ENCODE peak calls at places on chromosomes 6 and 20, in ten cellular contexts. One of them, this sample, is unnamed.

GRCh38 chr6:29576056-29576455 is 8.9 kb upstream of the OR2H2 start:
- DNase-seq in prostate gland: no peak
- DNase-seq in CD8-positive, alpha-beta T cell: no peak
- DNase-seq in type B pancreatic cell: no peak
- DNase-seq in upper lobe of left lung: no peak
- DNase-seq in ovary: no peak
- DNase-seq in HL-60: no peak
- DNase-seq in neural crest cell: no peak
- DNase-seq in GM10248: no peak
- DNase-seq in B cell: no peak
- DNase-seq in this sample: no peak

GRCh38 chr6:36743032-36743431 is 45.4 kb downstream of the RAB44 start:
- DNase-seq in GM10248: no peak
- DNase-seq in prostate gland: no peak
- DNase-seq in neural crest cell: no peak
- DNase-seq in type B pancreatic cell: no peak
- DNase-seq in HL-60: no peak
- DNase-seq in B cell: no peak
- DNase-seq in ovary: no peak
- DNase-seq in upper lobe of left lung: no peak
- DNase-seq in CD8-positive, alpha-beta T cell: no peak
- DNase-seq in this sample: no peak

GRCh38 chr6:169165561-169166300 is 87.9 kb downstream of the THBS2 start:
- DNase-seq in GM10248: no peak
- DNase-seq in prostate gland: no peak
- DNase-seq in type B pancreatic cell: no peak
- DNase-seq in ovary: no peak
- DNase-seq in HL-60: no peak
- DNase-seq in B cell: no peak
- DNase-seq in neural crest cell: no peak
- DNase-seq in CD8-positive, alpha-beta T cell: no peak
- DNase-seq in upper lobe of left lung: no peak
- DNase-seq in this sample: no peak

GRCh38 chr6:99736302-99736701 is 129.7 kb downstream of the PRDM13 start:
- DNase-seq in HL-60: no peak
- DNase-seq in CD8-positive, alpha-beta T cell: no peak
- DNase-seq in B cell: no peak
- DNase-seq in prostate gland: no peak
- DNase-seq in GM10248: no peak
- DNase-seq in ovary: no peak
- DNase-seq in neural crest cell: no peak
- DNase-seq in upper lobe of left lung: no peak
- DNase-seq in type B pancreatic cell: no peak
- DNase-seq in this sample: no peak

GRCh38 chr20:19348582-19348981 is 136.1 kb downstream of the SLC24A3 start:
- DNase-seq in CD8-positive, alpha-beta T cell: no peak
- DNase-seq in upper lobe of left lung: no peak
- DNase-seq in neural crest cell: no peak
- DNase-seq in type B pancreatic cell: no peak
- DNase-seq in B cell: no peak
- DNase-seq in ovary: no peak
- DNase-seq in prostate gland: no peak
- DNase-seq in HL-60: no peak
- DNase-seq in GM10248: no peak
- DNase-seq in this sample: no peak

GRCh38 chr6:74280130-74280692 is 584.2 kb downstream of the CD109 start:
- DNase-seq in HL-60: no peak
- DNase-seq in prostate gland: no peak
- DNase-seq in CD8-positive, alpha-beta T cell: no peak
- DNase-seq in upper lobe of left lung: no peak
- DNase-seq in neural crest cell: no peak
- DNase-seq in type B pancreatic cell: no peak
- DNase-seq in ovary: no peak
- DNase-seq in B cell: no peak
- DNase-seq in GM10248: no peak
- DNase-seq in this sample: no peak

GRCh38 chr6:161463061-161463460 is 189.2 kb upstream of the AGPAT4 start:
- DNase-seq in ovary: no peak
- DNase-seq in HL-60: no peak
- DNase-seq in GM10248: no peak
- DNase-seq in upper lobe of left lung: no peak
- DNase-seq in prostate gland: no peak
- DNase-seq in B cell: no peak
- DNase-seq in neural crest cell: no peak
- DNase-seq in type B pancreatic cell: no peak
- DNase-seq in CD8-positive, alpha-beta T cell: no peak
- DNase-seq in this sample: no peak

GRCh38 chr6:148533309-148534107 is 190.9 kb downstream of the SASH1 start:
- DNase-seq in CD8-positive, alpha-beta T cell: no peak
- DNase-seq in type B pancreatic cell: no peak
- DNase-seq in ovary: no peak
- DNase-seq in B cell: no peak
- DNase-seq in neural crest cell: no peak
- DNase-seq in prostate gland: no peak
- DNase-seq in GM10248: no peak
- DNase-seq in HL-60: no peak
- DNase-seq in upper lobe of left lung: no peak
- DNase-seq in this sample: no peak

GRCh38 chr6:63672582-63673129 is 37.1 kb downstream of the PHF3 start:
- DNase-seq in ovary: no peak
- DNase-seq in B cell: no peak
- DNase-seq in HL-60: no peak
- DNase-seq in CD8-positive, alpha-beta T cell: no peak
- DNase-seq in neural crest cell: no peak
- DNase-seq in upper lobe of left lung: no peak
- DNase-seq in GM10248: no peak
- DNase-seq in type B pancreatic cell: no peak
- DNase-seq in prostate gland: no peak
- DNase-seq in this sample: no peak

GRCh38 chr20:43832961-43833360 is 81.7 kb upstream of the TOX2 start:
- DNase-seq in type B pancreatic cell: no peak
- DNase-seq in GM10248: no peak
- DNase-seq in ovary: no peak
- DNase-seq in prostate gland: no peak
- DNase-seq in neural crest cell: no peak
- DNase-seq in B cell: no peak
- DNase-seq in CD8-positive, alpha-beta T cell: no peak
- DNase-seq in upper lobe of left lung: no peak
- DNase-seq in HL-60: no peak
- DNase-seq in this sample: no peak

GRCh38 chr20:53708129-53708968 is 114.7 kb upstream of the ZNF217 start:
- DNase-seq in prostate gland: no peak
- DNase-seq in ovary: no peak
- DNase-seq in type B pancreatic cell: no peak
- DNase-seq in CD8-positive, alpha-beta T cell: no peak
- DNase-seq in neural crest cell: no peak
- DNase-seq in B cell: no peak
- DNase-seq in HL-60: no peak
- DNase-seq in upper lobe of left lung: no peak
- DNase-seq in GM10248: peak
- DNase-seq in this sample: no peak

GRCh38 chr6:32844839-32845372 is 1.1 kb upstream of the PSMB8 start:
- DNase-seq in ovary: no peak
- DNase-seq in HL-60: no peak
- DNase-seq in B cell: no peak
- DNase-seq in neural crest cell: no peak
- DNase-seq in CD8-positive, alpha-beta T cell: no peak
- DNase-seq in upper lobe of left lung: no peak
- DNase-seq in prostate gland: no peak
- DNase-seq in type B pancreatic cell: no peak
- DNase-seq in GM10248: no peak
- DNase-seq in this sample: no peak

GRCh38 chr6:32843321-32843978 is 397 bp downstream of the PSMB8 start:
- DNase-seq in HL-60: peak
- DNase-seq in B cell: no peak
- DNase-seq in upper lobe of left lung: no peak
- DNase-seq in CD8-positive, alpha-beta T cell: no peak
- DNase-seq in ovary: no peak
- DNase-seq in type B pancreatic cell: no peak
- DNase-seq in neural crest cell: no peak
- DNase-seq in prostate gland: peak
- DNase-seq in GM10248: no peak
- DNase-seq in this sample: no peak

GRCh38 chr6:32845381-32845884 is 1.6 kb upstream of the PSMB8 start:
- DNase-seq in HL-60: peak
- DNase-seq in upper lobe of left lung: peak
- DNase-seq in ovary: no peak
- DNase-seq in prostate gland: no peak
- DNase-seq in CD8-positive, alpha-beta T cell: no peak
- DNase-seq in GM10248: peak
- DNase-seq in B cell: peak
- DNase-seq in type B pancreatic cell: no peak
- DNase-seq in neural crest cell: no peak
- DNase-seq in this sample: no peak

GRCh38 chr6:32842690-32843089 is 1.2 kb downstream of the PSMB8 start:
- DNase-seq in B cell: no peak
- DNase-seq in upper lobe of left lung: no peak
- DNase-seq in GM10248: no peak
- DNase-seq in type B pancreatic cell: no peak
- DNase-seq in HL-60: no peak
- DNase-seq in neural crest cell: no peak
- DNase-seq in prostate gland: no peak
- DNase-seq in ovary: no peak
- DNase-seq in CD8-positive, alpha-beta T cell: no peak
- DNase-seq in this sample: no peak

DNA sequence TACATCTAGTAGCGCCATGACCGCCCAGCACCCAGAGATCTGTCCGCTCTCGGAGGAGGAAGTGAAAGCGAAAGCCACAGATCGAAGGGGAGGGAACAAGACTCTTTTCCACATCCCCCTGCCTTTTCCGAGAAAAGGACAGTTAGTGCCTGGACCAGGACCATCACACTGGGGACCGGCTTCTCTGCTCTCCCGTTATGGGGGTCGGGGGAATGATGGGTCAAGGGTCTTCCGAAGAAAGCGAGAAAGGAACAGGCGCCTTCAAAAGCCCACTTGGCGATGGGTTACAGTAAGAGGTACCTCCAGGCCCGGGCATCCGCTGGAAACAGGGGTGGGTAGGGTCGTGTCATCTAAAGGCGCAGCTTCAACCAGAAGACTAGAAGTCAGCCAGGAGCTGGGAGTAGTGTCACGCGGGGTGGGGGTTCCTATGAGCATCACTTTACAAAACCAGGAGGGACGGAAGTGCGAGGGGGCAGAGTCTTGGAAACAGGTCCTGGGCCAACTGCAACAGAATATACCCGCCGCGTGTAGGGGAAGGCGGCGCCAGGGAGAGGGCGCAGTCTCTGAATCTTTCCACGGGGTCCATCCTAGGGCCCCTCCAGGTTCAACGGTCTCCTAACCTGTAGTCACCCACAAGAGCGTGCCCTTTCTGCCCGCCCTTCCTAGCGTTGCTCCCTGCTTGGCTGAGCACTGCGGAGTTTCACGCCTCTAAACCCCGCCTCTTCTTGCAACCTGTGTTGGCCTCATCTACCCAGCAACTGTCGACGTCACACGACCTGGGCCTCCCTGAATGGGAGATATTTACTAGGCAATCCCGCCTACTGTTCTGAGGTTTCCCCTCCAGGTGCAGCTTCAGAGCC is at the start of gene PSMB8:
- DNase-seq in ovary: peak
- DNase-seq in upper lobe of left lung: peak
- DNase-seq in type B pancreatic cell: peak
- DNase-seq in prostate gland: peak
- DNase-seq in neural crest cell: peak
- DNase-seq in GM10248: peak
- DNase-seq in HL-60: peak
- DNase-seq in B cell: peak
- DNase-seq in CD8-positive, alpha-beta T cell: peak
- DNase-seq in this sample: peak
- TF ChIP-seq CTCF in ovary: peak
- TF ChIP-seq CTCF in upper lobe of left lung: no peak
- TF ChIP-seq CTCF in type B pancreatic cell: peak
- TF ChIP-seq CTCF in prostate gland: peak
- TF ChIP-seq CTCF in neural crest cell: peak
- TF ChIP-seq CTCF in GM10248: no peak
- TF ChIP-seq CTCF in HL-60: no peak
- TF ChIP-seq CTCF in B cell: no peak
- TF ChIP-seq CTCF in CD8-positive, alpha-beta T cell: no peak
- TF ChIP-seq CTCF in this sample: no peak

DNA sequence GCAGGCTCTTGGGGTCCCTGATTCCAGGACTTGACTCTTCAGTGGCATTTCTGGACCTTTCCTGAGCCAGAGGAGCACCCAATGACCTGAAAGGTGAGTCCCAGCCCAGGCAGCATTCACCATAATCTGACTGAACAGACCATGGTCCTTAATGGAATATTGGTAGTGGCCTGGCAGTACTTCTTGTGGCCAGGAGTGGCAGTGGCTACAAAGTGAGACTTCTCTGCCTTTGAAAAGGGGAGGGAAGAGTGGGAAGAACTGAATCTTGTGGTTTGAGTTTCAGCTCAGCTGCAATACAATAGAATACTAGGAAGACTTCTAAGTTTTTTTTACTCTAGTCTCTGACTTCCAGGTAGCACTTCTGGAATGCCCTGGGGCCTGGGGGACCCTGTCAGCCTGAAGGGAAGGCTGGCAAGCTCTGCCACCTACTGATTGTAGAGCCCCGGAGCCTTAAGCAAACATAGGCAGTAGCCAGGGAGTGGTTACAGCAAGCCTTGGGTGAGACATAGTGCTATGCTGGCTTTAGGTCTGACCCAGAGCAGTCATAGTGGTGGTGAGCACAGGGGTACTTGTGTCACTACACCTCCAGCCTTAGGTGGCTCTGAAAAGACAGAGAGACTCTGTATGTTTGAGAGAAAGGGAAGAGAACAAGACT is 674.2 kb upstream of the MANEA start:
- DNase-seq in GM10248: no peak
- DNase-seq in HL-60: no peak
- DNase-seq in B cell: no peak
- DNase-seq in prostate gland: no peak
- DNase-seq in type B pancreatic cell: no peak
- DNase-seq in ovary: no peak
- DNase-seq in neural crest cell: no peak
- DNase-seq in upper lobe of left lung: no peak
- DNase-seq in CD8-positive, alpha-beta T cell: no peak
- DNase-seq in this sample: no peak
- TF ChIP-seq CTCF in GM10248: no peak
- TF ChIP-seq CTCF in HL-60: no peak
- TF ChIP-seq CTCF in B cell: no peak
- TF ChIP-seq CTCF in prostate gland: no peak
- TF ChIP-seq CTCF in type B pancreatic cell: no peak
- TF ChIP-seq CTCF in ovary: no peak
- TF ChIP-seq CTCF in neural crest cell: no peak
- TF ChIP-seq CTCF in upper lobe of left lung: no peak
- TF ChIP-seq CTCF in CD8-positive, alpha-beta T cell: no peak
- TF ChIP-seq CTCF in this sample: no peak

GRCh38 chr6:76876922-76877553 is 586.3 kb downstream of the HTR1B start:
- DNase-seq in upper lobe of left lung: peak
- DNase-seq in HL-60: no peak
- DNase-seq in ovary: peak
- DNase-seq in GM10248: no peak
- DNase-seq in neural crest cell: peak
- DNase-seq in prostate gland: peak
- DNase-seq in B cell: no peak
- DNase-seq in type B pancreatic cell: no peak
- DNase-seq in CD8-positive, alpha-beta T cell: no peak
- DNase-seq in this sample: no peak
- TF ChIP-seq CTCF in upper lobe of left lung: no peak
- TF ChIP-seq CTCF in HL-60: no peak
- TF ChIP-seq CTCF in ovary: peak
- TF ChIP-seq CTCF in GM10248: peak
- TF ChIP-seq CTCF in neural crest cell: peak
- TF ChIP-seq CTCF in prostate gland: peak
- TF ChIP-seq CTCF in B cell: no peak
- TF ChIP-seq CTCF in type B pancreatic cell: peak
- TF ChIP-seq CTCF in CD8-positive, alpha-beta T cell: no peak
- TF ChIP-seq CTCF in this sample: no peak

GRCh38 chr6:6674872-6675271 is 86.4 kb downstream of the LY86 start:
- DNase-seq in CD8-positive, alpha-beta T cell: no peak
- DNase-seq in B cell: no peak
- DNase-seq in type B pancreatic cell: no peak
- DNase-seq in ovary: no peak
- DNase-seq in HL-60: no peak
- DNase-seq in prostate gland: no peak
- DNase-seq in upper lobe of left lung: no peak
- DNase-seq in GM10248: no peak
- DNase-seq in neural crest cell: no peak
- DNase-seq in this sample: no peak
- TF ChIP-seq CTCF in CD8-positive, alpha-beta T cell: no peak
- TF ChIP-seq CTCF in B cell: no peak
- TF ChIP-seq CTCF in type B pancreatic cell: peak
- TF ChIP-seq CTCF in ovary: no peak
- TF ChIP-seq CTCF in HL-60: no peak
- TF ChIP-seq CTCF in prostate gland: no peak
- TF ChIP-seq CTCF in upper lobe of left lung: no peak
- TF ChIP-seq CTCF in GM10248: no peak
- TF ChIP-seq CTCF in neural crest cell: peak
- TF ChIP-seq CTCF in this sample: no peak

This sample was measured in omental fat pad.